ENCODE peak calls at places on chromosomes 1 and 21, in nine cellular contexts. Z is brain microvascular endothelial cell, O is tibial nerve, T is hepatocyte, J is cardiac muscle cell, H is tibial artery, S is PC-3, M is AG04450, F is upper lobe of right lung. A is an unnamed sample.

GRCh38 chr1:88979054-88979748 is 13.2 kb downstream of the KYAT3 start:
- DNase-seq in Z (peak), O (no peak), T (no peak), J (no peak), H (no peak), S (peak), M (no peak), F (no peak), A (no peak)

GRCh38 chr1:226072347-226072746 is 9.8 kb downstream of the H3-3A start:
- DNase-seq in Z (no peak), O (no peak), T (no peak), J (no peak), H (no peak), S (no peak), M (no peak), F (no peak), A (no peak)

GRCh38 chr1:221884821-221885220 is 142.9 kb upstream of the DUSP10 start:
- DNase-seq in Z (no peak), O (no peak), T (no peak), J (peak), H (no peak), S (peak), M (no peak), F (no peak), A (no peak)

GRCh38 chr1:110356379-110356778 is 17.2 kb downstream of the RBM15 start:
- DNase-seq in Z (no peak), O (no peak), T (no peak), J (no peak), H (no peak), S (peak), M (no peak), F (no peak), A (no peak)

GRCh38 chr1:182580736-182581135 is 8.3 kb downstream of the RNASEL start:
- DNase-seq in Z (no peak), O (no peak), T (no peak), J (no peak), H (no peak), S (no peak), M (no peak), F (no peak), A (no peak)

GRCh38 chr21:46379691-46380090 is 55.7 kb downstream of the PCNT start:
- DNase-seq in Z (no peak), O (no peak), T (no peak), J (no peak), H (no peak), S (no peak), M (no peak), F (no peak), A (no peak)

GRCh38 chr21:43015906-43016540 is 41.7 kb downstream of the PKNOX1 start:
- DNase-seq in Z (no peak), O (no peak), T (no peak), J (no peak), H (no peak), S (no peak), M (no peak), F (peak), A (no peak)

GRCh38 chr1:211537253-211537652 is 41.7 kb downstream of the SLC30A1 start:
- DNase-seq in Z (peak), O (no peak), T (no peak), J (peak), H (no peak), S (peak), M (no peak), F (no peak), A (no peak)

GRCh38 chr1:59738152-59738551 is 76.6 kb upstream of the HOOK1 start:
- DNase-seq in Z (no peak), O (no peak), T (no peak), J (peak), H (no peak), S (peak), M (peak), F (no peak), A (no peak)

GRCh38 chr21:41716756-41717155 is 50.1 kb downstream of the RIPK4 start:
- DNase-seq in Z (no peak), O (no peak), T (no peak), J (no peak), H (no peak), S (no peak), M (no peak), F (no peak), A (no peak)

GRCh38 chr1:17826165-17826488 is 71.0 kb downstream of the ACTL8 start:
- DNase-seq in Z (peak), O (peak), T (peak), J (peak), H (no peak), S (peak), M (no peak), F (peak), A (peak)

GRCh38 chr1:220734571-220735326 is 13.4 kb upstream of the MTARC2 start:
- DNase-seq in Z (peak), O (no peak), T (peak), J (peak), H (no peak), S (peak), M (peak), F (no peak), A (no peak)

GRCh38 chr1:61223140-61223539 is 140.8 kb downstream of the NFIA start:
- DNase-seq in Z (no peak), O (no peak), T (no peak), J (no peak), H (no peak), S (no peak), M (no peak), F (no peak), A (no peak)

GRCh38 chr1:37307907-37308570 is 166.3 kb upstream of the ZC3H12A start:
- DNase-seq in Z (no peak), O (no peak), T (no peak), J (no peak), H (no peak), S (no peak), M (no peak), F (no peak), A (no peak)

GRCh38 chr1:106646261-106646660 is 410.2 kb upstream of the PRMT6 start:
- DNase-seq in Z (no peak), O (no peak), T (no peak), J (no peak), H (no peak), S (no peak), M (no peak), F (no peak), A (no peak)

GRCh38 chr1:2136386-2136821 is 58.2 kb downstream of the FAAP20 start:
- DNase-seq in Z (no peak), O (no peak), T (no peak), J (no peak), H (no peak), S (no peak), M (no peak), F (peak), A (no peak)

GRCh38 chr1:9643351-9644256 is 7.9 kb upstream of the PIK3CD start:
- DNase-seq in Z (no peak), O (no peak), T (no peak), J (no peak), H (no peak), S (no peak), M (no peak), F (no peak), A (no peak)

GRCh38 chr1:46490603-46491499 is 1.2 kb downstream of the DMBX1 start:
- DNase-seq in Z (no peak), O (no peak), T (no peak), J (no peak), H (no peak), S (no peak), M (no peak), F (no peak), A (no peak)

GRCh38 chr1:199082778-199083389 is 444.0 kb downstream of the PTPRC start:
- DNase-seq in Z (no peak), O (no peak), T (no peak), J (no peak), H (no peak), S (no peak), M (no peak), F (no peak), A (no peak)

GRCh38 chr21:28754127-28754611 is 238.5 kb downstream of the LTN1 start:
- DNase-seq in Z (peak), O (no peak), T (peak), J (peak), H (no peak), S (no peak), M (peak), F (no peak), A (peak)

GRCh38 chr1:201149400-201149799 is 4.9 kb downstream of the TMEM9 start:
- DNase-seq in Z (peak), O (no peak), T (peak), J (peak), H (no peak), S (peak), M (no peak), F (peak), A (peak)

GRCh38 chr1:41813755-41814694 is 104.7 kb downstream of the HIVEP3 start:
- DNase-seq in Z (peak), O (no peak), T (no peak), J (peak), H (peak), S (no peak), M (no peak), F (no peak), A (no peak)

GRCh38 chr1:153546796-153547559 is 1.4 kb upstream of the S100A4 start:
- DNase-seq in Z (no peak), O (no peak), T (no peak), J (no peak), H (peak), S (no peak), M (no peak), F (peak), A (no peak)

GRCh38 chr1:214111796-214112195 is 124.0 kb downstream of the PROX1 start:
- DNase-seq in Z (no peak), O (no peak), T (no peak), J (no peak), H (no peak), S (no peak), M (no peak), F (no peak), A (no peak)
- H3K4me3 ChIP-seq in Z (no peak), O (no peak), T (no peak), J (no peak), H (no peak), S (no peak), M (no peak), F (no peak), A (no peak)

GRCh38 chr21:44487831-44488230 is 32.5 kb downstream of the LRRC3 start:
- DNase-seq in Z (peak), O (no peak), T (peak), J (no peak), H (no peak), S (peak), M (no peak), F (no peak), A (no peak)
- TF ChIP-seq CTCF in Z (peak), O (no peak), T (peak), J (peak), H (no peak), S (peak), M (peak), F (peak), A (no peak)

DNA sequence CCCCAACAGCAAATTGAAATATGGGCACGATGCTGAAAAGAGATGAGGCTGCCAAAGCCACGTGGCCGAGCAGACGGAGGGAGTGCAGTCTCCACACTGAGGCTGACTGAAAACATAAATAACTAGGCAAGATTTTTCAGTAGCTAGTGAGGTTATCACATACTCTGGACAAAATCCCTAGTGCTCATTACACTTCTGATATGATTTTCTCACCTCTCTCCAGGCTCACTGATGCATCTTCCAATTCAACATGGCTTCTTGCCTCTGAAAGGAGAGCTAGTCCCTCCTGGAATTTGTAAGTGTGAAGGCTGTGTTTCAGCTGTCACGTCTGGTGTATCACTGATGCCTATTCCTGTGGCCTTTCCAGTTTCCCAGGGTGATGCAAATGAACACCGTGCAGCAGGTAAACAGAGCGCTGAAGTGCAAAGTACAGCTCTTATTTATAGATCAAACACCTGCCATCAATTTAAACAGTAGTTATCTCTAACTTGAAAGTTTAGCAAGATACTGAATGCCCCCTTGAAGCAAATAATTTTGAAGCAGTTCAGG is 656.1 kb downstream of the KIF26B start:
- DNase-seq in Z (no peak), O (no peak), T (peak), J (no peak), H (no peak), S (no peak), M (no peak), F (no peak), A (no peak)
- H3K27ac ChIP-seq in Z (no peak), O (no peak), T (peak), J (no peak), H (no peak), S (no peak), M (no peak), F (no peak), A (no peak)

GRCh38 chr1:209770636-209771415 is 13.5 kb downstream of the C1orf74 start:
- DNase-seq in Z (no peak), O (no peak), T (no peak), J (no peak), H (no peak), S (no peak), M (no peak), F (no peak), A (no peak)

GRCh38 chr1:209767706-209768105 is 11.9 kb downstream of the TRAF3IP3 start:
- DNase-seq in Z (no peak), O (no peak), T (no peak), J (no peak), H (no peak), S (no peak), M (no peak), F (no peak), A (no peak)

GRCh38 chr1:209769956-209770355 is 14.1 kb downstream of the TRAF3IP3 start:
- DNase-seq in Z (peak), O (no peak), T (no peak), J (peak), H (no peak), S (no peak), M (no peak), F (no peak), A (no peak)

GRCh38 chr1:209768354-209768774 is 12.5 kb downstream of the TRAF3IP3 start:
- DNase-seq in Z (no peak), O (no peak), T (no peak), J (no peak), H (no peak), S (no peak), M (no peak), F (no peak), A (no peak)

GRCh38 chr1:209769171-209769904 is 13.5 kb downstream of the TRAF3IP3 start:
- DNase-seq in Z (peak), O (peak), T (peak), J (peak), H (peak), S (peak), M (peak), F (peak), A (no peak)
- H3K4me3 ChIP-seq in Z (no peak), O (peak), T (no peak), J (no peak), H (peak), S (no peak), M (no peak), F (peak), A (peak)

DNA sequence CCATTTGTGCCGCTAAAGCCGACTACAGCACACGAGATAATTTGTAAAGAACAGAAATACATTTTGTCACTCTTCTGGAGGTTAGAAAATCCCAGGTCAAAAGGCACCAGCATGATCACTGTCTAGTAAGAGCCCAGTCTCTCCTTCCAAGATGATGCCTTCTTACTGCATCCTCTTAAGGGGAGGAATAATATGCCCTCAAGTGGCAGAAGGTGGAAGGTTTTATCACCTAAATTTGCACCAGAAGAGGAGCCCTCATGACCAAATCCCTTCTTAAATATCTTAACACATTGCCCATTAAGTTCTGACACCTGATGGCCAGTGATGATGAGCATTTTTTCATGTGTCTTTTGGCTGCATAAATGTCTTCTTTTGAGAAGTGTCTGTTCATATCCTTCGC is 326.7 kb upstream of the RGS18 start:
- DNase-seq in Z (no peak), O (no peak), T (no peak), J (no peak), H (no peak), S (peak), M (no peak), F (no peak), A (no peak)
- TF ChIP-seq CTCF in Z (peak), O (no peak), T (no peak), J (no peak), H (no peak), S (peak), M (no peak), F (no peak), A (no peak)

DNA sequence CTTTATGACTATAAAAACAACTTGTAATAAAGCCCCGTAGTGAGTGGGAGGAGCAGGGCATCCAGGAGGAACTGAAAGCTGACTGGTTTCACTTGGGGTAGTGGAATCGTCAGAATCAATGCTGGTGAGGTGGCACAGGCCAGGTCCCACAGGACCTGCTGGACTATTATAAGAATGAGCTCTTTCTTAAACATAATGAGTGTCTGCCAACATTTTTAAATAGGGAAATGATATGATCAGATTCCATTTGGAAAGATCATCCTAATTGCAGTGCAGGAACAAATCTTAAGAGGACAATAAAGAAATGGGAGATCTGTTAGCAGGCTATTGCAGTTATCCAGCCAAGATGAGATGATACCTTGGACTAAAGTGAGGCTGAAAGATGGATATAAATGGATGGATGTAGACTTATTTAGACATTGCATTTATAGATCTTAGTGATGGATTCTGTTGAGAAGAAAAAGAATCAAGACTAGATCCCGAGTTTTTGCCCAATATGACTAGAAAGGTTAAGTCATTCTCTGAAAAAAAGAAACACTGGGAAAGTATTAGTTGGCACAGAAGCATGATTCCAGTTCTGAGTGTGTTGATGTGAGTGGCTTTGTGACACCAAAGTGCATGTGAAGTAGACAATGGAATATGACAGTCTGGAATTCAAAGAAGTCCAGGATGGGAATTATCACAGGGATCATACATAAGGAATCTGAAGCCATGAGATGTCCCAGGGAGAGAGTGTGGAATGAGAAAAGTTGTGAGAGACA is 153.3 kb upstream of the SGIP1 start:
- DNase-seq in Z (no peak), O (no peak), T (no peak), J (no peak), H (no peak), S (no peak), M (no peak), F (no peak), A (no peak)
- H3K27ac ChIP-seq in Z (no peak), O (no peak), T (no peak), J (no peak), H (no peak), S (no peak), M (no peak), F (no peak), A (no peak)

GRCh38 chr1:214317734-214318133 is 36.8 kb downstream of the SMYD2 start:
- DNase-seq in Z (no peak), O (no peak), T (no peak), J (no peak), H (no peak), S (no peak), M (no peak), F (no peak), A (no peak)
- H3K4me3 ChIP-seq in Z (no peak), O (no peak), T (no peak), J (no peak), H (no peak), S (no peak), M (no peak), F (no peak), A (no peak)

DNA sequence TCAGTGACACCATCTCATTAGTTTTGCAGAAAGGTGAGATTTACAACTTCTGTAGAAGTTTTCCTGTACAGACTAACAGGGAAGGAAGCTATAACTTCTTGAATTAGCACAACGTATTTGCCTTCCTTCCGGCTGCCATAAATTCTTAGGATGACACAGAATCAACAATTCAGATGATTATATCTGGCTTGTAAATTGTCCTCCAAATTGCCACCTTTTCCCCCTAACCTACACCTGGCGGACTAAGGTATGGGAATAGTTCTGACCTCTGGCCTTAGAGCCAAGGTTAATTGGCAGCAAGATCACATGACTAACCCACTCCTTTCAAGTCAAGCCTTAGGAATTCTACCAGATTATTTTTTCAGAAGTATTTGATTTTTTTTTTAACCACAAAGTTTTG is 284.3 kb downstream of the LMO4 start:
- DNase-seq in Z (no peak), O (no peak), T (peak), J (no peak), H (no peak), S (peak), M (no peak), F (no peak), A (no peak)
- TF ChIP-seq CTCF in Z (no peak), O (no peak), T (no peak), J (no peak), H (no peak), S (no peak), M (no peak), F (no peak), A (no peak)

DNA sequence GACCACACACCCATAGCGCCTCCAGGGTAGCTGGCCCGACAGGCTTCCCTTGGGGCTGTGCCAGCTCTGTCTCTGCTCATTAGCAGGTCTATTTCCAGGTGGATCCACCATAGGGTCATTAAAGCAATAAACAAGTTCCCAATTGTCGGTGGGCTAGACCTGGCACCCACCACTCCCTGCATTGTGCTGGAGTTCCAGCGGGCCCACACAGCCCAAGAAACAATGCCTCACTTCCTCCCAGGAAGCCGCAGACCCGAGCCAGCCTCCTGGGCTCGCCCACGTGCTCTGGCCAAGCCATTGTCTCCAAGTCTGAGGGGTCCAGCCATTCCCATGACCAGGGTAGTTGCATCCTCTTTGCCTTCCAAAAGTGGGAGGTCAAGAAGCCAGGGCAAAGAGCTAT is 27.5 kb upstream of the SOX13 start:
- DNase-seq in Z (no peak), O (no peak), T (no peak), J (peak), H (no peak), S (no peak), M (no peak), F (no peak), A (no peak)
- H3K27ac ChIP-seq in Z (no peak), O (no peak), T (no peak), J (no peak), H (no peak), S (no peak), M (no peak), F (peak), A (no peak)

A was measured in coronary artery.